ENCODE peak calls at places on chromosome 4, in four cellular contexts. R, I, E and U are unnamed samples.

GRCh38 chr4:147578057-147578476 is 39.1 kb upstream of the TMEM184C start:
- DNase-seq in R (peak), E (peak), I (peak), U (peak)

GRCh38 chr4:41072021-41072777 is 142.1 kb downstream of the APBB2 start:
- DNase-seq in E (no peak), R (no peak), I (no peak), U (no peak)

GRCh38 chr4:114366368-114366767 is 232.2 kb upstream of the UGT8 start:
- DNase-seq in R (no peak), E (no peak), I (no peak), U (no peak)

GRCh38 chr4:157204634-157205244 is 15.8 kb upstream of the GRIA2 start:
- DNase-seq in I (no peak), E (peak), R (no peak), U (no peak)

GRCh38 chr4:41887821-41888699 is 47.2 kb upstream of the TMEM33 start:
- DNase-seq in E (peak), R (no peak), I (peak), U (peak)

GRCh38 chr4:7908668-7909067 is 31.0 kb downstream of the AFAP1 start:
- DNase-seq in I (no peak), E (no peak), R (no peak), U (no peak)

GRCh38 chr4:98995183-98996055 is at the start of gene METAP1:
- DNase-seq in I (peak), E (peak), R (peak), U (peak)

GRCh38 chr4:108044951-108045686 is 55.4 kb downstream of the HADH start:
- DNase-seq in I (no peak), R (peak), E (no peak), U (no peak)

GRCh38 chr4:56941403-56941802 is 33.7 kb downstream of the REST start:
- DNase-seq in I (no peak), R (no peak), E (no peak), U (no peak)

GRCh38 chr4:105457997-105458396 is 15.9 kb downstream of the PPA2 start:
- DNase-seq in E (peak), R (no peak), I (no peak), U (no peak)

GRCh38 chr4:101175896-101176676 is 171.2 kb downstream of the PPP3CA start:
- DNase-seq in I (no peak), E (no peak), R (no peak), U (no peak)